ENCODE peak calls at places on chromosomes 11 and 22, in five cellular contexts. One of them, this sample, is unnamed.

GRCh38 chr22:48944433-48944755 is 883.3 kb downstream of the BRD1 start:
- DNase-seq in osteocyte: peak
- DNase-seq in PC-3: no peak
- DNase-seq in psoas muscle: no peak
- DNase-seq in kidney: no peak
- DNase-seq in this sample: no peak

GRCh38 chr22:47457509-47458300 is 695.3 kb downstream of the TBC1D22A start:
- DNase-seq in osteocyte: peak
- DNase-seq in PC-3: no peak
- DNase-seq in psoas muscle: no peak
- DNase-seq in kidney: no peak
- DNase-seq in this sample: no peak

GRCh38 chr22:37529652-37530345 is 10.6 kb upstream of the CARD10 start:
- DNase-seq in osteocyte: no peak
- DNase-seq in PC-3: peak
- DNase-seq in psoas muscle: no peak
- DNase-seq in kidney: peak
- DNase-seq in this sample: no peak

GRCh38 chr11:79227732-79228416 is 213.0 kb downstream of the TENM4 start:
- DNase-seq in osteocyte: no peak
- DNase-seq in PC-3: no peak
- DNase-seq in psoas muscle: no peak
- DNase-seq in kidney: no peak
- DNase-seq in this sample: no peak

GRCh38 chr11:2886191-2886894 is 768 bp upstream of the CDKN1C start:
- DNase-seq in osteocyte: no peak
- DNase-seq in PC-3: no peak
- DNase-seq in psoas muscle: peak
- DNase-seq in kidney: peak
- DNase-seq in this sample: no peak

GRCh38 chr11:68862426-68862825 is 20.7 kb upstream of the CPT1A start:
- DNase-seq in osteocyte: no peak
- DNase-seq in PC-3: no peak
- DNase-seq in psoas muscle: no peak
- DNase-seq in kidney: no peak
- DNase-seq in this sample: no peak

GRCh38 chr22:44363214-44363979 is 50.6 kb upstream of the SHISAL1 start:
- DNase-seq in osteocyte: peak
- DNase-seq in PC-3: peak
- DNase-seq in psoas muscle: peak
- DNase-seq in kidney: peak
- DNase-seq in this sample: peak

GRCh38 chr11:30706276-30706675 is 120.1 kb upstream of the MPPED2 start:
- DNase-seq in osteocyte: no peak
- DNase-seq in PC-3: no peak
- DNase-seq in psoas muscle: no peak
- DNase-seq in kidney: no peak
- DNase-seq in this sample: no peak

GRCh38 chr11:11845066-11845465 is 3.3 kb downstream of the USP47 start:
- DNase-seq in osteocyte: no peak
- DNase-seq in PC-3: peak
- DNase-seq in psoas muscle: no peak
- DNase-seq in kidney: no peak
- DNase-seq in this sample: no peak

GRCh38 chr11:56782167-56782847 is 33.8 kb upstream of the OR9G4 start:
- DNase-seq in osteocyte: no peak
- DNase-seq in PC-3: no peak
- DNase-seq in psoas muscle: no peak
- DNase-seq in kidney: no peak
- DNase-seq in this sample: no peak

GRCh38 chr11:111310723-111311122 is 12.4 kb downstream of the POU2AF3 start:
- DNase-seq in osteocyte: no peak
- DNase-seq in PC-3: no peak
- DNase-seq in psoas muscle: no peak
- DNase-seq in kidney: no peak
- DNase-seq in this sample: no peak

GRCh38 chr22:36135306-36135705 is 25.2 kb downstream of the APOL3 start:
- DNase-seq in osteocyte: no peak
- DNase-seq in PC-3: no peak
- DNase-seq in psoas muscle: no peak
- DNase-seq in kidney: no peak
- DNase-seq in this sample: no peak

GRCh38 chr11:110261195-110262140 is 34.9 kb downstream of the RDX start:
- DNase-seq in osteocyte: no peak
- DNase-seq in PC-3: no peak
- DNase-seq in psoas muscle: no peak
- DNase-seq in kidney: no peak
- DNase-seq in this sample: no peak
- TF ChIP-seq CTCF in osteocyte: no peak
- TF ChIP-seq CTCF in PC-3: no peak
- TF ChIP-seq CTCF in psoas muscle: no peak
- TF ChIP-seq CTCF in kidney: no peak
- TF ChIP-seq CTCF in this sample: no peak

GRCh38 chr11:87300640-87301381 is 263.1 kb downstream of the TMEM135 start:
- DNase-seq in osteocyte: no peak
- DNase-seq in PC-3: peak
- DNase-seq in psoas muscle: no peak
- DNase-seq in kidney: no peak
- DNase-seq in this sample: no peak
- TF ChIP-seq CTCF in osteocyte: no peak
- TF ChIP-seq CTCF in PC-3: peak
- TF ChIP-seq CTCF in psoas muscle: no peak
- TF ChIP-seq CTCF in kidney: no peak
- TF ChIP-seq CTCF in this sample: no peak

DNA sequence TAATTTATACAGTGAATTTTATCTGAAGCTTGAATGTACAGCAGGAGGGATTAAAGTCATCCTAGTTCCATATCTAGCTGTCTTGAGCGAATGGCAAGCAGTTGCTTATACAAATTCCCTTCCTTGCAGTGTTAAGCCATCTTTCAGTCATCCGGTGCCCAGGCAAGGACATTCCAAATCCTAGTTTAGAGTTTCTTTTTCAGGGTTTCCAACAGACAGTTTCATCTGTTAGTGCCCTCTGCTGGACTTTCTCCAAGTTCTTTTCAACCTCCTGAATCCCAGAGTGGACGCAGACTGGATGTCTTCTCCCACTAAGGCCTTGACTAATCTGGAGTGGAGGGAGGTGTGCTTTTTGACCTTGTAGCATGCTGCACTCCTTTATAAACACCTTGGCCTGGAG is 45.4 kb downstream of the GRAMD1B start:
- DNase-seq in osteocyte: no peak
- DNase-seq in PC-3: peak
- DNase-seq in psoas muscle: no peak
- DNase-seq in kidney: no peak
- DNase-seq in this sample: peak
- TF ChIP-seq CTCF in osteocyte: peak
- TF ChIP-seq CTCF in PC-3: peak
- TF ChIP-seq CTCF in psoas muscle: no peak
- TF ChIP-seq CTCF in kidney: peak
- TF ChIP-seq CTCF in this sample: peak

DNA sequence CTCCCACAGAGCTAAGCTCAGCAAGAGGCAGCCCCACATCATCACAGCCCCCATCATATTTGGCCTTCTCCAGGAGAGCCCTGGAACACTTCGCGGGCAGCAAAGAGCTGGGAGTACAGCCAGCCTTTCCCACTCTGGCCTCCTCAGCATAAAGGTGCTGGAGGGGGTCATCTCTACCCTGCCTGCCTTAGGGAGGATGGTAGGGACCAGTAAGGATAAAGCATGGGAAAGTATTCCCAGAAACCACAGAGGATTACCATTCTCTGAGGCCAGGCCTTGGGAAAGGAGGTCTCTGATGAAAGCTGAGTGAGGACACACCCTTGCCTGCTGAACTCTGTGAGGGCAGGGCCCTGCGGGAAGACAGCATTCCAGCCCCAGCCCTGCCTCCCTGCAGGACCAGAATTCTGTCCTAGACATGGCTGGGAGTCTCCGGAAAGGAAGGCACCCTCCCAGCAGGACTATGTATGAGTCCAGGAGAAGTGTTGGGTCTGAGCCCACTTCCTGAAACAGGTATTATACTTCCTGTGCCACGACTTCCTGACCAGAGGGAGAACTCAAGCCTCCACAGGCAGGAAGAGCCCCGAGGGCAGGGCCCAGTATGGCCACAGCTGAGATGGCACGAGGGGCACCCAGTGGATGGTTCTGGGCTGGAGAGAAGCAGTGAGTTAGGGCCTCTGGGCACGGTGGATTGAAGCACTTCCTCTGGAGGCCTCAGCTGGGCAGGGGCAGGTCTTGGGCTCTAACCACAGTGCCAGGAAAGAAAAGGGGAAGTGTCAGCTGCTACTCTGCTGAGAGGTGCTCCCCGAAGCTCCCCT is 12.9 kb upstream of the CASTOR1 start:
- DNase-seq in osteocyte: no peak
- DNase-seq in PC-3: peak
- DNase-seq in psoas muscle: peak
- DNase-seq in kidney: no peak
- DNase-seq in this sample: peak
- TF ChIP-seq CTCF in osteocyte: no peak
- TF ChIP-seq CTCF in PC-3: no peak
- TF ChIP-seq CTCF in psoas muscle: no peak
- TF ChIP-seq CTCF in kidney: no peak
- TF ChIP-seq CTCF in this sample: no peak

GRCh38 chr11:104333977-104334376 is 170.0 kb upstream of the PDGFD start:
- DNase-seq in osteocyte: no peak
- DNase-seq in PC-3: peak
- DNase-seq in psoas muscle: no peak
- DNase-seq in kidney: no peak
- DNase-seq in this sample: no peak
- TF ChIP-seq CTCF in osteocyte: no peak
- TF ChIP-seq CTCF in PC-3: peak
- TF ChIP-seq CTCF in psoas muscle: no peak
- TF ChIP-seq CTCF in kidney: peak
- TF ChIP-seq CTCF in this sample: peak

GRCh38 chr11:70512716-70513115 is 114.4 kb downstream of the CTTN start:
- DNase-seq in osteocyte: no peak
- DNase-seq in PC-3: no peak
- DNase-seq in psoas muscle: no peak
- DNase-seq in kidney: no peak
- DNase-seq in this sample: no peak

GRCh38 chr11:70510106-70510505 is 111.8 kb downstream of the CTTN start:
- DNase-seq in osteocyte: no peak
- DNase-seq in PC-3: no peak
- DNase-seq in psoas muscle: peak
- DNase-seq in kidney: peak
- DNase-seq in this sample: no peak

GRCh38 chr11:70509476-70509875 is 111.1 kb downstream of the CTTN start:
- DNase-seq in osteocyte: no peak
- DNase-seq in PC-3: no peak
- DNase-seq in psoas muscle: no peak
- DNase-seq in kidney: peak
- DNase-seq in this sample: no peak

GRCh38 chr11:70510571-70510970 is 112.2 kb downstream of the CTTN start:
- DNase-seq in osteocyte: no peak
- DNase-seq in PC-3: no peak
- DNase-seq in psoas muscle: peak
- DNase-seq in kidney: peak
- DNase-seq in this sample: no peak

GRCh38 chr11:70511345-70511744 is 113.0 kb downstream of the CTTN start:
- DNase-seq in osteocyte: no peak
- DNase-seq in PC-3: peak
- DNase-seq in psoas muscle: no peak
- DNase-seq in kidney: no peak
- DNase-seq in this sample: no peak
- TF ChIP-seq CTCF in osteocyte: no peak
- TF ChIP-seq CTCF in PC-3: peak
- TF ChIP-seq CTCF in psoas muscle: no peak
- TF ChIP-seq CTCF in kidney: no peak
- TF ChIP-seq CTCF in this sample: peak

DNA sequence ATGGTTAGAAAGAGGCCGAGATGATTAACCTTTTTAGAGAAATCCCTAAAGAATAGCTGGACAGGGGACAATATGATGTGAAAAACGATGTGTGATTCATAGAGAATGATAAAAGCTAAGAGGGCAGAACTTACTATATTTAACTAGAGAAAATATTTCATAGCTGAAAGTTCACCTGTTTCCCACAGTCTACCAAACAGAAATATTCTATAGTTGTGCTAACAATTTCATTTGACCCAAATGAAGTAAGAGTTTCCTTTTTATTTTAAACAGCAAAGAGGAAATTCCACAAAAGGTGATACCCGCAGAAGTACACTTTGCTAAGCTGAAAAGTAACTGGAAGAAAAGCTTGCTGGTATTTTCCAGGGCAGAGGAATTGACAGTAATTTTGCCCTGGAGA is 26.7 kb downstream of the ALKBH8 start:
- DNase-seq in osteocyte: no peak
- DNase-seq in PC-3: no peak
- DNase-seq in psoas muscle: no peak
- DNase-seq in kidney: no peak
- DNase-seq in this sample: no peak
- TF ChIP-seq CTCF in osteocyte: no peak
- TF ChIP-seq CTCF in PC-3: no peak
- TF ChIP-seq CTCF in psoas muscle: no peak
- TF ChIP-seq CTCF in kidney: no peak
- TF ChIP-seq CTCF in this sample: no peak

This sample was measured in HFFc6.